ENCODE peak calls at places on chromosomes 6 and 20, in eight cellular contexts. R is tibial artery, F is breast epithelium, Z is OCI-LY7, L is mesendoderm, Y is colonic mucosa, A is neuronal stem cell, T is uterus. I is an unnamed sample. For H3K4me1, the result is how much of the 10 kb centered on the place peaks cover.

GRCh38 chr6:35468980-35469710 is 944 bp downstream of the RPL10A start:
- DNase-seq in R (no peak), F (peak), Z (peak), L (no peak), Y (peak), A (no peak), T (peak), I (no peak)

GRCh38 chr6:2792330-2792729 is 27.1 kb downstream of the WRNIP1 start:
- DNase-seq in R (no peak), F (no peak), Z (no peak), L (no peak), Y (no peak), A (no peak), T (no peak), I (no peak)

GRCh38 chr20:9594284-9594875 is 80.0 kb downstream of the LAMP5 start:
- DNase-seq in R (no peak), F (no peak), Z (no peak), L (peak), Y (no peak), A (no peak), T (no peak), I (peak)

GRCh38 chr6:1491025-1491424 is 101.6 kb downstream of the FOXF2 start:
- DNase-seq in R (no peak), F (no peak), Z (no peak), L (no peak), Y (no peak), A (no peak), T (no peak), I (no peak)

GRCh38 chr6:165769884-165770283 is 106.8 kb upstream of the PDE10A start:
- DNase-seq in R (no peak), F (no peak), Z (no peak), L (no peak), Y (no peak), A (no peak), T (no peak), I (no peak)

GRCh38 chr20:24785141-24785924 is 163.7 kb upstream of the CST7 start:
- DNase-seq in R (no peak), F (no peak), Z (no peak), L (no peak), Y (no peak), A (no peak), T (no peak), I (no peak)

GRCh38 chr6:87808005-87808757 is 106.1 kb upstream of the AKIRIN2 start:
- DNase-seq in R (no peak), F (no peak), Z (no peak), L (no peak), Y (no peak), A (no peak), T (no peak), I (no peak)

GRCh38 chr6:170165501-170166117 is 125.3 kb downstream of the DLL1 start:
- DNase-seq in R (no peak), F (no peak), Z (no peak), L (no peak), Y (no peak), A (no peak), T (peak), I (no peak)

GRCh38 chr20:25453035-25453810 is 45.8 kb downstream of the GINS1 start:
- DNase-seq in R (no peak), F (no peak), Z (no peak), L (no peak), Y (no peak), A (no peak), T (no peak), I (no peak)

GRCh38 chr20:23349338-23350006 is 1.1 kb upstream of the NXT1 start:
- DNase-seq in R (no peak), F (peak), Z (no peak), L (peak), Y (peak), A (no peak), T (no peak), I (peak)

DNA sequence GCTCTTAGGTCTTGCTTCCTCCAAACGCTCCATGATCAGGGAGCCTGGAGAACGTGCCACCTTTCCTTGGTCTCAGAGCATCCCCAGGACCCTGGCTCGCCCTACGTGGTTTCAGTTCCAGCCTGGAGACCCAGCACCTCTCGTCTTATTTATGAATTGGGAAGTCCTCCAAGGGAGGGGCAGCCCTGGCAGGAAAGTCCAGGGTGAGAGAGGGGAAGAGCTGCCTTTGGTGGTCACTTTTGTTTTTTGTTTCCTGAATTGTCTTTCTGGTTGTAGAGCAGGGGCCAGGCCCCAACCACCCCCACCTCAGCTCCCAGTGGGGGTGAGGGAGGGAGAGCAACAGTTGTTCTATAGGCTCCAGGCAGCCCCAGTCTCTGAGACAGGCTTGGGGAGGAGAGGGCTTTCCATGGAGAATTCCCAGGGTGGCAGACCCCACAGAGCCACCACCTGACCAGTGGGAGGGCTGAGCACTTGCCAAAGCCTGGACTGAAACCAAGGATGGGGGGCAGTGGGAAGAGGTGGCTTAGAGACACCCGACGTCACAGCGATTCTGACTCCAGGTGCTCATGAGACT is 88.8 kb downstream of the PRND start:
- DNase-seq in R (no peak), F (no peak), Z (no peak), L (no peak), Y (no peak), A (no peak), T (no peak), I (no peak)
- H3K4me1 ChIP-seq in R (under half), F (under half), Z (half or more), L (under half), Y (under half), A (under half), T (under half), I (under half)

GRCh38 chr20:62370807-62371587 is 3.9 kb upstream of the LAMA5 start:
- DNase-seq in R (no peak), F (no peak), Z (no peak), L (no peak), Y (no peak), A (no peak), T (no peak), I (no peak)
- H3K4me1 ChIP-seq in R (half or more), F (under half), Z (under half), L (under half), Y (under half), A (under half), T (under half), I (half or more)

GRCh38 chr20:14384820-14385740 is 47.7 kb upstream of the FLRT3 start:
- DNase-seq in R (no peak), F (no peak), Z (no peak), L (no peak), Y (no peak), A (no peak), T (no peak), I (no peak)

GRCh38 chr20:14383326-14383725 is 45.9 kb upstream of the FLRT3 start:
- DNase-seq in R (no peak), F (no peak), Z (no peak), L (no peak), Y (no peak), A (no peak), T (no peak), I (no peak)

GRCh38 chr20:14384411-14384810 is 47.0 kb upstream of the FLRT3 start:
- DNase-seq in R (no peak), F (no peak), Z (no peak), L (no peak), Y (no peak), A (no peak), T (no peak), I (no peak)
- H3K4me1 ChIP-seq in R (under half), F (under half), Z (under half), L (under half), Y (under half), A (under half), T (under half), I (under half)

GRCh38 chr20:19706463-19706862 is 51.6 kb upstream of the RIN2 start:
- DNase-seq in R (no peak), F (no peak), Z (peak), L (no peak), Y (no peak), A (no peak), T (no peak), I (no peak)

GRCh38 chr20:19697415-19697814 is 60.6 kb upstream of the RIN2 start:
- DNase-seq in R (no peak), F (no peak), Z (no peak), L (no peak), Y (no peak), A (no peak), T (no peak), I (no peak)

GRCh38 chr20:19699132-19699971 is 58.7 kb upstream of the RIN2 start:
- DNase-seq in R (no peak), F (no peak), Z (no peak), L (peak), Y (no peak), A (no peak), T (no peak), I (no peak)

GRCh38 chr20:19696620-19697019 is 61.4 kb upstream of the RIN2 start:
- DNase-seq in R (no peak), F (no peak), Z (no peak), L (no peak), Y (no peak), A (no peak), T (no peak), I (no peak)

GRCh38 chr20:19701449-19701848 is 56.6 kb upstream of the RIN2 start:
- DNase-seq in R (no peak), F (no peak), Z (peak), L (no peak), Y (no peak), A (no peak), T (no peak), I (no peak)
- H3K4me1 ChIP-seq in R (under half), F (under half), Z (under half), L (under half), Y (under half), A (under half), T (under half), I (under half)

GRCh38 chr20:62937353-62938104 is 418 bp upstream of the GID8 start:
- DNase-seq in R (peak), F (peak), Z (peak), L (peak), Y (peak), A (peak), T (peak), I (peak)
- H3K4me1 ChIP-seq in R (under half), F (under half), Z (under half), L (under half), Y (under half), A (under half), T (under half), I (under half)

I was measured in body of pancreas.